ENCODE peak calls at places on chromosomes 6 and 20, in six cellular contexts. C is mammary epithelial cell, N is left ventricle myocardium inferior, Y is mucosa of descending colon, T is prostate gland, J is cardiac fibroblast. B is an unnamed sample.

GRCh38 chr20:25042531-25043498 is 15.1 kb downstream of the ACSS1 start:
- DNase-seq in C (no peak), N (peak; percentile 70), Y (peak; percentile 53), T (no peak), J (no peak), B (no peak)

GRCh38 chr6:160127270-160128124 is 5.9 kb downstream of the SLC22A1 start:
- DNase-seq in C (no peak), N (no peak), Y (no peak), T (no peak), J (no peak), B (no peak)

GRCh38 chr20:53857723-53858236 is 212.6 kb downstream of the BCAS1 start:
- DNase-seq in C (no peak), N (no peak), Y (peak; percentile 74), T (peak; percentile 32), J (no peak), B (no peak)

GRCh38 chr20:37917436-37917835 is 14.5 kb downstream of the VSTM2L start:
- DNase-seq in C (no peak), N (no peak), Y (no peak), T (no peak), J (no peak), B (no peak)

GRCh38 chr6:101146389-101146788 is 247.1 kb upstream of the GRIK2 start:
- DNase-seq in C (peak; percentile 93), N (no peak), Y (no peak), T (no peak), J (peak; percentile 86), B (peak; percentile 12)

GRCh38 chr6:36660771-36661471 is 17.6 kb upstream of the CDKN1A start:
- DNase-seq in C (no peak), N (peak; percentile 68), Y (peak; percentile 80), T (no peak), J (no peak), B (no peak)

GRCh38 chr20:25336561-25337422 is 53.8 kb downstream of the ABHD12 start:
- DNase-seq in C (peak; percentile 76), N (no peak), Y (no peak), T (peak; percentile 80), J (peak; percentile 21), B (peak; percentile 15)

GRCh38 chr20:58547527-58548475 is 32.6 kb upstream of the APCDD1L start:
- DNase-seq in C (no peak), N (no peak), Y (no peak), T (no peak), J (peak; percentile 33), B (no peak)

GRCh38 chr20:17959257-17959627 is 9.4 kb downstream of the SNX5 start:
- DNase-seq in C (no peak), N (no peak), Y (no peak), T (no peak), J (no peak), B (no peak)

GRCh38 chr6:149347067-149347466 is 29.6 kb downstream of the TAB2 start:
- DNase-seq in C (no peak), N (no peak), Y (no peak), T (no peak), J (no peak), B (peak; percentile 70)

GRCh38 chr6:21984551-21984950 is 312.3 kb downstream of the PRL start:
- DNase-seq in C (no peak), N (no peak), Y (no peak), T (no peak), J (no peak), B (peak; percentile 22)

GRCh38 chr6:152993431-152993830 is 9.1 kb downstream of the MTRF1L start:
- DNase-seq in C (no peak), N (no peak), Y (no peak), T (no peak), J (no peak), B (no peak)

GRCh38 chr6:32983964-32984638 is 15.7 kb downstream of the BRD2 start:
- DNase-seq in C (no peak), N (no peak), Y (no peak), T (no peak), J (peak; percentile 18), B (no peak)

GRCh38 chr6:161068296-161068695 is 76.7 kb downstream of the MAP3K4 start:
- DNase-seq in C (no peak), N (no peak), Y (no peak), T (no peak), J (no peak), B (no peak)

GRCh38 chr20:23877524-23877923 is 2.0 kb downstream of the CST5 start:
- DNase-seq in C (no peak), N (no peak), Y (no peak), T (no peak), J (no peak), B (no peak)
- TF ChIP-seq CTCF in C (no peak), N (no peak), Y (no peak), T (no peak), J (no peak), B (no peak)

GRCh38 chr6:38138374-38138773 is 318.8 kb downstream of the ZFAND3 start:
- DNase-seq in C (no peak), N (no peak), Y (no peak), T (no peak), J (no peak), B (no peak)
- H3K4me3 ChIP-seq in C (no peak overlapping the region), N (no peak overlapping the region), Y (no peak overlapping the region), T (no peak overlapping the region), J (no peak overlapping the region), B (no peak overlapping the region)

GRCh38 chr6:122248001-122248669 is 151.3 kb upstream of the HSF2 start:
- DNase-seq in C (no peak), N (no peak), Y (no peak), T (no peak), J (no peak), B (no peak)
- TF ChIP-seq CTCF in C (no peak), N (no peak), Y (no peak), T (no peak), J (no peak), B (no peak)

DNA sequence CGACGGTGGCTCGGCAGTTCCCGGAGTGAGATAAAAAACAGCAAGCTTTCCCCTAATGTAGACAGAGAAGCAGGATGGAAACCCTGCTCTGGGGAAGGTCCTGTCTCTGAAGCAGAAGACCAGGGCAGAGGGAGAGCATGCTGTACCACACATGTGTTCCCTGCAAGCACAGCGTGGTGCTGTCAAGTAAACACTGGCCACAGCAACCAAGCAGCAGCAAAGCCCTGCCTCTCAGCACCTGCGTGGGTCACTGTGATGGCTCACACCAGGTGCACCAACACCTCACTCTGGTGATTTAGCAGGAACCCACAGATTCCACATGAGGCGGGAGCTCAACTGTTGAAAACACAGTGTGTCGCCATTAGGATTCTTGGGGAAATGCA is 65.2 kb upstream of the TXNDC5 start:
- DNase-seq in C (no peak), N (peak; percentile 34), Y (peak; percentile 29), T (peak; percentile 33), J (peak; percentile 21), B (no peak)
- H3K4me3 ChIP-seq in C (no peak overlapping the region), N (peak overlapping the region; percentile 43), Y (no peak overlapping the region), T (no peak overlapping the region), J (no peak overlapping the region), B (no peak overlapping the region)

DNA sequence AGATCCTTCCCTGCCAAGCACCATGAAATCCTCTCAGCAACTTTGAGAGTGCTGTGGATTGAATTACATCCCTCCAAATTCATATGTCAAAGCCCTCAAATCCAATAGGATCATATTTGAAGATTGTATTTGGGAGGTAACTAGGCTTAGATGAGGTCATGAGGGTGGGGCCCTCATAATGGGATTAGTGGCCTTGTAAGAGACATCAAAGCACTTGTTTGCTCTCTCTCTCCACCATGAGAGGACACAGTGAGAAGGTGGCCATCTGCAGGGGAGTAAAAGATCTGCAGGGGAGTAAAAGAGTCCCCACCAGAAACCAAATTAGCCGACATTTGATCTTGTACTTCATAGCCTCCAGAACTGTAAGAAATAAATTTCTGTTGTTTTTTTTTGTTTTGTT is 298.2 kb downstream of the SAMD5 start:
- DNase-seq in C (no peak), N (no peak), Y (no peak), T (no peak), J (no peak), B (no peak)
- TF ChIP-seq CTCF in C (no peak), N (no peak), Y (no peak), T (no peak), J (no peak), B (no peak)

GRCh38 chr6:107495196-107495643 is 5.3 kb downstream of the SOBP start:
- DNase-seq in C (no peak), N (no peak), Y (no peak), T (peak; percentile 24), J (peak; percentile 58), B (no peak)
- H3K4me3 ChIP-seq in C (no peak overlapping the region), N (peak overlapping the region; percentile 93), Y (no peak overlapping the region), T (no peak overlapping the region), J (peak overlapping the region; percentile 22), B (no peak overlapping the region)

B was measured in astrocyte of the cerebellum.